ENCODE peak calls at places on chromosomes 1 and 21, in nine cellular contexts. One of them, this sample, is unnamed.

GRCh38 chr21:46597896-46598343 is 7.0 kb downstream of the S100B start:
- DNase-seq in stomach: no peak
- DNase-seq in IMR-90: no peak
- DNase-seq in OCI-LY7: no peak
- DNase-seq in breast epithelium: no peak
- DNase-seq in pancreas: no peak
- DNase-seq in fibroblast of lung: no peak
- DNase-seq in hepatocyte: no peak
- DNase-seq in mucosa of descending colon: no peak
- DNase-seq in this sample: no peak

GRCh38 chr1:232308616-232309015 is 321.3 kb downstream of the SIPA1L2 start:
- DNase-seq in breast epithelium: no peak
- DNase-seq in stomach: no peak
- DNase-seq in mucosa of descending colon: no peak
- DNase-seq in fibroblast of lung: no peak
- DNase-seq in OCI-LY7: no peak
- DNase-seq in hepatocyte: no peak
- DNase-seq in pancreas: no peak
- DNase-seq in IMR-90: no peak
- DNase-seq in this sample: no peak

GRCh38 chr1:30286241-30286983 is 437.0 kb downstream of the MATN1 start:
- DNase-seq in stomach: no peak
- DNase-seq in fibroblast of lung: no peak
- DNase-seq in pancreas: no peak
- DNase-seq in hepatocyte: no peak
- DNase-seq in OCI-LY7: no peak
- DNase-seq in IMR-90: no peak
- DNase-seq in breast epithelium: no peak
- DNase-seq in mucosa of descending colon: no peak
- DNase-seq in this sample: no peak

GRCh38 chr1:201191723-201192477 is 1.3 kb downstream of the IGFN1 start:
- DNase-seq in OCI-LY7: no peak
- DNase-seq in stomach: no peak
- DNase-seq in mucosa of descending colon: no peak
- DNase-seq in breast epithelium: no peak
- DNase-seq in IMR-90: peak; percentile 98
- DNase-seq in fibroblast of lung: peak; percentile 75
- DNase-seq in pancreas: no peak
- DNase-seq in hepatocyte: no peak
- DNase-seq in this sample: peak; percentile 71

GRCh38 chr1:30848130-30848529 is 60.4 kb downstream of the SDC3 start:
- DNase-seq in IMR-90: no peak
- DNase-seq in breast epithelium: no peak
- DNase-seq in mucosa of descending colon: no peak
- DNase-seq in pancreas: no peak
- DNase-seq in stomach: no peak
- DNase-seq in fibroblast of lung: no peak
- DNase-seq in OCI-LY7: no peak
- DNase-seq in hepatocyte: no peak
- DNase-seq in this sample: no peak

GRCh38 chr1:219963432-219963831 is 35.1 kb upstream of the SLC30A10 start:
- DNase-seq in mucosa of descending colon: no peak
- DNase-seq in fibroblast of lung: no peak
- DNase-seq in hepatocyte: peak; percentile 13
- DNase-seq in breast epithelium: no peak
- DNase-seq in IMR-90: no peak
- DNase-seq in stomach: no peak
- DNase-seq in pancreas: peak; percentile 19
- DNase-seq in OCI-LY7: no peak
- DNase-seq in this sample: no peak

GRCh38 chr1:223331929-223332328 is 32.0 kb downstream of the SUSD4 start:
- DNase-seq in pancreas: no peak
- DNase-seq in hepatocyte: no peak
- DNase-seq in OCI-LY7: no peak
- DNase-seq in fibroblast of lung: no peak
- DNase-seq in IMR-90: peak; percentile 72
- DNase-seq in breast epithelium: no peak
- DNase-seq in mucosa of descending colon: no peak
- DNase-seq in stomach: no peak
- DNase-seq in this sample: no peak

GRCh38 chr1:230550428-230550827 is 91.9 kb upstream of the COG2 start:
- DNase-seq in mucosa of descending colon: no peak
- DNase-seq in pancreas: no peak
- DNase-seq in fibroblast of lung: no peak
- DNase-seq in hepatocyte: no peak
- DNase-seq in breast epithelium: no peak
- DNase-seq in stomach: no peak
- DNase-seq in OCI-LY7: no peak
- DNase-seq in IMR-90: no peak
- DNase-seq in this sample: no peak

GRCh38 chr1:203463469-203464062 is 12.0 kb upstream of the PRELP start:
- DNase-seq in pancreas: no peak
- DNase-seq in OCI-LY7: peak; percentile 35
- DNase-seq in breast epithelium: no peak
- DNase-seq in fibroblast of lung: peak; percentile 60
- DNase-seq in IMR-90: peak; percentile 28
- DNase-seq in hepatocyte: no peak
- DNase-seq in mucosa of descending colon: no peak
- DNase-seq in stomach: no peak
- DNase-seq in this sample: no peak

GRCh38 chr1:203462878-203463277 is 12.7 kb upstream of the PRELP start:
- DNase-seq in pancreas: no peak
- DNase-seq in breast epithelium: no peak
- DNase-seq in OCI-LY7: no peak
- DNase-seq in IMR-90: peak; percentile 79
- DNase-seq in hepatocyte: no peak
- DNase-seq in stomach: no peak
- DNase-seq in mucosa of descending colon: no peak
- DNase-seq in fibroblast of lung: peak; percentile 73
- DNase-seq in this sample: peak; percentile 79

GRCh38 chr1:203464743-203465142 is 10.9 kb upstream of the PRELP start:
- DNase-seq in stomach: no peak
- DNase-seq in mucosa of descending colon: no peak
- DNase-seq in fibroblast of lung: no peak
- DNase-seq in IMR-90: no peak
- DNase-seq in pancreas: no peak
- DNase-seq in breast epithelium: no peak
- DNase-seq in OCI-LY7: no peak
- DNase-seq in hepatocyte: no peak
- DNase-seq in this sample: no peak

GRCh38 chr1:203465146-203465798 is 10.3 kb upstream of the PRELP start:
- DNase-seq in mucosa of descending colon: no peak
- DNase-seq in hepatocyte: no peak
- DNase-seq in fibroblast of lung: no peak
- DNase-seq in pancreas: no peak
- DNase-seq in stomach: no peak
- DNase-seq in OCI-LY7: no peak
- DNase-seq in breast epithelium: no peak
- DNase-seq in IMR-90: no peak
- DNase-seq in this sample: no peak

DNA sequence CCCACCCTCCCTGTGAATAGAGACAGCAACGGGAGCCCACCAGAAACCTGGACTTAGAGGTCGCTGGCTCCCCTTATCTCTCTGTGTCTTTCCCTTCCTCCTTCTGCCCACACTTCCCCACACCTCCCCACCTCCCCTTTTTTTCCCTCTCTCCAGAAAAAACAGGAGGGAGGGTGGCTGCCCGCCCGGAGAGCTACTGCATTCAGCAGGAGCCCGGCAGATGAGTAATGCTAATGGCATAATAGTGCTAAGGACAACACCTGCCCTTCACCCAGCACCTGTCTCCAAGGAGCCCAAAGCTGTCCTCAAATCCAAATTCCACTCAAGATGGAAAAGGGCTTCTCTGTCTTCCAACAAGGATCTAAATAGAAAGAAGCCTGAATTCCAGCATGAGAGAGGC is 11.4 kb upstream of the PRELP start:
- DNase-seq in breast epithelium: no peak
- DNase-seq in OCI-LY7: no peak
- DNase-seq in hepatocyte: no peak
- DNase-seq in pancreas: no peak
- DNase-seq in fibroblast of lung: no peak
- DNase-seq in IMR-90: no peak
- DNase-seq in stomach: no peak
- DNase-seq in mucosa of descending colon: no peak
- DNase-seq in this sample: no peak
- H3K4me1 ChIP-seq in breast epithelium: peaks cover 37% of the 10 kb centered on the region
- H3K4me1 ChIP-seq in OCI-LY7: peaks cover 53% of the 10 kb centered on the region
- H3K4me1 ChIP-seq in hepatocyte: peaks cover 21% of the 10 kb centered on the region
- H3K4me1 ChIP-seq in pancreas: no peaks in the 10 kb centered on the region
- H3K4me1 ChIP-seq in fibroblast of lung: peaks cover 27% of the 10 kb centered on the region
- H3K4me1 ChIP-seq in IMR-90: peaks cover 19% of the 10 kb centered on the region
- H3K4me1 ChIP-seq in stomach: peaks cover 31% of the 10 kb centered on the region
- H3K4me1 ChIP-seq in mucosa of descending colon: no peaks in the 10 kb centered on the region
- H3K4me1 ChIP-seq in this sample: peaks cover 10% of the 10 kb centered on the region

GRCh38 chr1:150388241-150388640 is 24.3 kb downstream of the RPRD2 start:
- DNase-seq in stomach: no peak
- DNase-seq in fibroblast of lung: no peak
- DNase-seq in OCI-LY7: no peak
- DNase-seq in mucosa of descending colon: no peak
- DNase-seq in IMR-90: no peak
- DNase-seq in hepatocyte: no peak
- DNase-seq in breast epithelium: no peak
- DNase-seq in pancreas: no peak
- DNase-seq in this sample: no peak

GRCh38 chr1:150387200-150387599 is 23.3 kb downstream of the RPRD2 start:
- DNase-seq in stomach: no peak
- DNase-seq in IMR-90: no peak
- DNase-seq in pancreas: no peak
- DNase-seq in OCI-LY7: peak; percentile 18
- DNase-seq in hepatocyte: peak; percentile 31
- DNase-seq in mucosa of descending colon: no peak
- DNase-seq in breast epithelium: no peak
- DNase-seq in fibroblast of lung: no peak
- DNase-seq in this sample: no peak

GRCh38 chr1:150392627-150393026 is 28.7 kb downstream of the RPRD2 start:
- DNase-seq in OCI-LY7: no peak
- DNase-seq in IMR-90: no peak
- DNase-seq in pancreas: no peak
- DNase-seq in breast epithelium: no peak
- DNase-seq in fibroblast of lung: no peak
- DNase-seq in stomach: no peak
- DNase-seq in mucosa of descending colon: no peak
- DNase-seq in hepatocyte: no peak
- DNase-seq in this sample: no peak

GRCh38 chr1:150386546-150387080 is 22.7 kb downstream of the RPRD2 start:
- DNase-seq in mucosa of descending colon: no peak
- DNase-seq in IMR-90: no peak
- DNase-seq in fibroblast of lung: no peak
- DNase-seq in OCI-LY7: no peak
- DNase-seq in breast epithelium: no peak
- DNase-seq in stomach: no peak
- DNase-seq in pancreas: no peak
- DNase-seq in hepatocyte: no peak
- DNase-seq in this sample: no peak

DNA sequence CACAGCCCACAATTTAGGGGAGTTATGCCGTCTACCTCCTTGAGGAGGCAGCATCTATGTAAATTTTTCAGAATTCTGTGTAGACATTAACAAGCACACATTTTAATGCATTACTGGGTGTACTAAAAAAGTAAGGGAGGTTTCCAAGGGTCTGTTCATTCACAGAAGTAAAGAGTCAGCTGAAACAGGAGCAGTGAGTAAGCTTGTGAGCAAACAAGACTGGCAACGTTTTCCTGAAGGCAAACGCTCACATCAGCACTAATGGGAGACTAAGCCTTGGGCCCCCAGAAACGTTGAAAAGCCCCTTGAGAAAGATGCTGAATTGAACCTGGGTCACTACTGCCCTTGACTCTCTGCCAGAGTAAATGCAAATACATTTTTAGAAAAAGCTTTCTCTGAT is 25.7 kb downstream of the RPRD2 start:
- DNase-seq in OCI-LY7: no peak
- DNase-seq in breast epithelium: no peak
- DNase-seq in mucosa of descending colon: no peak
- DNase-seq in stomach: no peak
- DNase-seq in hepatocyte: peak; percentile 20
- DNase-seq in pancreas: no peak
- DNase-seq in fibroblast of lung: no peak
- DNase-seq in IMR-90: peak; percentile 7
- DNase-seq in this sample: no peak
- H3K36me3 ChIP-seq in OCI-LY7: peaks cover 8% of the 10 kb centered on the region
- H3K36me3 ChIP-seq in breast epithelium: no peaks in the 10 kb centered on the region
- H3K36me3 ChIP-seq in mucosa of descending colon: no peaks in the 10 kb centered on the region
- H3K36me3 ChIP-seq in stomach: no peaks in the 10 kb centered on the region
- H3K36me3 ChIP-seq in hepatocyte: no peaks in the 10 kb centered on the region
- H3K36me3 ChIP-seq in pancreas: no peaks in the 10 kb centered on the region
- H3K36me3 ChIP-seq in fibroblast of lung: no peaks in the 10 kb centered on the region
- H3K36me3 ChIP-seq in IMR-90: no peaks in the 10 kb centered on the region
- H3K36me3 ChIP-seq in this sample: no peaks in the 10 kb centered on the region

GRCh38 chr1:193265716-193266115 is 79.3 kb upstream of the B3GALT2 start:
- DNase-seq in breast epithelium: no peak
- DNase-seq in pancreas: no peak
- DNase-seq in OCI-LY7: no peak
- DNase-seq in stomach: no peak
- DNase-seq in fibroblast of lung: no peak
- DNase-seq in IMR-90: no peak
- DNase-seq in mucosa of descending colon: no peak
- DNase-seq in hepatocyte: no peak
- DNase-seq in this sample: no peak

GRCh38 chr1:193275773-193276172 is 89.4 kb upstream of the B3GALT2 start:
- DNase-seq in pancreas: no peak
- DNase-seq in fibroblast of lung: no peak
- DNase-seq in OCI-LY7: no peak
- DNase-seq in stomach: no peak
- DNase-seq in breast epithelium: no peak
- DNase-seq in IMR-90: no peak
- DNase-seq in mucosa of descending colon: no peak
- DNase-seq in hepatocyte: no peak
- DNase-seq in this sample: no peak

DNA sequence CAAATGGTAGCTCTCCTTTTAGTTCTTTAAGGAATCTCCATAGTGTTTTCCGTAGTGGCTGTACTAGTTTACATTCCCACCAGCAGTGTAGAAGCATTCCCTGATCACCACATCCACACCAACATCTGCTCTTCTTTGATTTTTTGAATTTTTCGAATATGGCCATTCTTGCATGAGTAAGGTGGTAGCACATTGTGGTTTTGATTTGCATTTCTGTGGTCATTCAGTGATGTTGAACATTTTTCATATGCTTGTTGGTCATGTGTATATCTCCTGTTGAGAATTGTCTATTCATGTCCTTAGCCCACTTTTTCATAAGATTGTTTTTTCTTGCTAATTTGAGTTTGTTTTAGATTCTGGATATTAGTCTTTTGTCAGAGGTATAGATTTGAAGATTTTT is 84.6 kb upstream of the B3GALT2 start:
- DNase-seq in stomach: no peak
- DNase-seq in pancreas: no peak
- DNase-seq in mucosa of descending colon: no peak
- DNase-seq in breast epithelium: no peak
- DNase-seq in OCI-LY7: no peak
- DNase-seq in IMR-90: peak; percentile 92
- DNase-seq in hepatocyte: no peak
- DNase-seq in fibroblast of lung: peak; percentile 53
- DNase-seq in this sample: no peak
- TF ChIP-seq CTCF in stomach: no peak
- TF ChIP-seq CTCF in pancreas: no peak
- TF ChIP-seq CTCF in mucosa of descending colon: no peak
- TF ChIP-seq CTCF in breast epithelium: no peak
- TF ChIP-seq CTCF in OCI-LY7: no peak
- TF ChIP-seq CTCF in IMR-90: no peak
- TF ChIP-seq CTCF in hepatocyte: no peak
- TF ChIP-seq CTCF in fibroblast of lung: no peak
- TF ChIP-seq CTCF in this sample: no peak

DNA sequence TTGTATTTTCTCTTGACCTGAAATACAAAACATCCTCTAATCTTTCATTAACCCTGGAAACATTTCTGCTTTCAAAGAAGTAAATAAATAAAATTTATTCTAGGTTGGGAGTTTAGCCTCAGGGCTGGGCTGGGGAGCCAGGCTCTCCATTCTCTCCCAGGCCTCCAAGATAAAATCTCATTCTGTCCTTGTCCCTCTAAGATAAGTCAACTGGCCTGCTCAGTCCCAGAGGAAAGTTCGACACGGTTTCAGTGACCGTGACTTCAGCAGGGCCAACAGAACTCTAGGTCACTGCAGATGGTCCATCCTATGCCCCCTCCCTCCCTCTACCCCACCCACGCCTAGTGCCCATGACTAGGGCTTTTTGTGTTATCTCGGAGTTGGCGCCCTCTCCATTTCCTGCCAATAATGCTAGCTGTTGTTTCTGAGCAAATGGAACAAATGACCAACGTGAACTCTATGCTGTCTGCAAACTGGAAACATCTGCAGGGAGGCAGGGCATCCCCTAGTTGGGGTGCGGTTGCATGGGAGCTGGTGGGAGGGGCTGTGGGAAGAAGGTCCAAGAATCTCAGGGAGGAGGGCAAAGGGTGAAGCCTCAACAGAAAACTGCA is 10.1 kb upstream of the ADORA3 start:
- DNase-seq in stomach: no peak
- DNase-seq in mucosa of descending colon: no peak
- DNase-seq in pancreas: no peak
- DNase-seq in OCI-LY7: no peak
- DNase-seq in hepatocyte: no peak
- DNase-seq in fibroblast of lung: no peak
- DNase-seq in breast epithelium: no peak
- DNase-seq in IMR-90: no peak
- DNase-seq in this sample: no peak
- H3K4me1 ChIP-seq in stomach: peaks cover 26% of the 10 kb centered on the region
- H3K4me1 ChIP-seq in mucosa of descending colon: peaks cover 16% of the 10 kb centered on the region
- H3K4me1 ChIP-seq in pancreas: peaks cover 6% of the 10 kb centered on the region
- H3K4me1 ChIP-seq in OCI-LY7: peaks cover 58% of the 10 kb centered on the region
- H3K4me1 ChIP-seq in hepatocyte: peaks cover 4% of the 10 kb centered on the region
- H3K4me1 ChIP-seq in fibroblast of lung: peaks cover 2% of the 10 kb centered on the region
- H3K4me1 ChIP-seq in breast epithelium: no peaks in the 10 kb centered on the region
- H3K4me1 ChIP-seq in IMR-90: peaks cover 7% of the 10 kb centered on the region
- H3K4me1 ChIP-seq in this sample: peaks cover 40% of the 10 kb centered on the region

This sample was measured in left lung.